ENCODE peak calls at places on chromosomes 13 and 19, in four cellular contexts. V is OCI-LY7; Z is CD8-positive, alpha-beta T cell; M is Karpas-422. N is an unnamed sample.

GRCh38 chr13:34942732-34943674 is 933 bp downstream of the NBEA start:
- DNase-seq in V (peak; percentile 28), Z (no peak), M (no peak), N (peak; percentile 7)

GRCh38 chr13:43159007-43159406 is 135.6 kb downstream of the DNAJC15 start:
- DNase-seq in V (no peak), Z (no peak), M (no peak), N (no peak)

GRCh38 chr13:24293761-24294160 is 15.6 kb upstream of the C1QTNF9 start:
- DNase-seq in V (no peak), Z (no peak), M (no peak), N (no peak)

GRCh38 chr13:53015044-53015443 is 13.6 kb upstream of the OLFM4 start:
- DNase-seq in V (no peak), Z (no peak), M (no peak), N (no peak)

GRCh38 chr13:40235160-40235796 is 431.2 kb downstream of the FOXO1 start:
- DNase-seq in V (no peak), Z (no peak), M (no peak), N (no peak)

GRCh38 chr13:48400820-48401219 is 12.1 kb downstream of the LPAR6 start:
- DNase-seq in V (peak; percentile 14), Z (no peak), M (no peak), N (no peak)

GRCh38 chr19:45509692-45510015 is 2.4 kb downstream of the VASP start:
- DNase-seq in V (no peak), Z (no peak), M (no peak), N (no peak)

GRCh38 chr19:17450264-17451075 is 2.0 kb upstream of the TMEM221 start:
- DNase-seq in V (no peak), Z (no peak), M (no peak), N (no peak)

GRCh38 chr13:77343841-77344240 is 16.9 kb upstream of the MYCBP2 start:
- DNase-seq in V (no peak), Z (no peak), M (no peak), N (no peak)

GRCh38 chr13:111845621-111846351 is 221.2 kb upstream of the SOX1 start:
- DNase-seq in V (no peak), Z (no peak), M (no peak), N (no peak)

GRCh38 chr13:113584870-113585671 is 518 bp downstream of the TFDP1 start:
- DNase-seq in V (peak; percentile 36), Z (no peak), M (peak; percentile 67), N (peak; percentile 6)

GRCh38 chr19:17486545-17486944 is 16.2 kb downstream of the SLC27A1 start:
- DNase-seq in V (no peak), Z (no peak), M (peak; percentile 23), N (no peak)

GRCh38 chr19:46404884-46405658 is 8.3 kb downstream of the CCDC8 start:
- DNase-seq in V (peak; percentile 80), Z (no peak), M (no peak), N (no peak)

GRCh38 chr13:106858910-106859309 is 291.0 kb upstream of the ARGLU1 start:
- DNase-seq in V (no peak), Z (no peak), M (no peak), N (no peak)

GRCh38 chr19:23440207-23440606 is 44.9 kb upstream of the ZNF91 start:
- DNase-seq in V (peak; percentile 24), Z (no peak), M (peak; percentile 43), N (no peak)

GRCh38 chr19:14138576-14139265 is 2.3 kb upstream of the ASF1B start:
- DNase-seq in V (no peak), Z (no peak), M (no peak), N (no peak)

GRCh38 chr19:32206065-32206464 is 139.3 kb upstream of the ZNF507 start:
- DNase-seq in V (no peak), Z (no peak), M (no peak), N (no peak)

GRCh38 chr19:45761714-45762113 is 7.3 kb downstream of the SIX5 start:
- DNase-seq in V (no peak), Z (no peak), M (no peak), N (no peak)

GRCh38 chr13:105485061-105485460 is 1050.4 kb downstream of the EFNB2 start:
- DNase-seq in V (no peak), Z (no peak), M (no peak), N (no peak)

GRCh38 chr19:18798384-18799352 is 7.6 kb upstream of the COMP start:
- DNase-seq in V (no peak), Z (no peak), M (no peak), N (no peak)

GRCh38 chr19:48510421-48511268 is 990 bp downstream of the LMTK3 start:
- DNase-seq in V (peak; percentile 76), Z (peak; percentile 69), M (peak; percentile 76), N (peak; percentile 77)

GRCh38 chr19:19539738-19540703 is 2.0 kb downstream of the CILP2 start:
- DNase-seq in V (peak; percentile 54), Z (peak; percentile 41), M (no peak), N (peak; percentile 70)

GRCh38 chr19:20151617-20152145 is 15.3 kb upstream of the ZNF486 start:
- DNase-seq in V (no peak), Z (no peak), M (no peak), N (no peak)

GRCh38 chr19:17530586-17530985 is 19.1 kb downstream of the PGLS start:
- DNase-seq in V (no peak), Z (no peak), M (no peak), N (no peak)

GRCh38 chr13:78241278-78241919 is 322.8 kb upstream of the EDNRB start:
- DNase-seq in V (peak; percentile 41), Z (no peak), M (peak; percentile 71), N (no peak)

GRCh38 chr13:61728468-61728867 is 312.8 kb upstream of the PCDH20 start:
- DNase-seq in V (no peak), Z (no peak), M (no peak), N (no peak)

GRCh38 chr13:110132178-110132975 is 174.6 kb downstream of the COL4A1 start:
- DNase-seq in V (no peak), Z (no peak), M (no peak), N (no peak)

GRCh38 chr19:41606215-41606837 is 20.5 kb downstream of the CEACAM4 start:
- DNase-seq in V (no peak), Z (no peak), M (no peak), N (no peak)

GRCh38 chr19:17873661-17874422 is 2.1 kb downstream of the SLC5A5 start:
- DNase-seq in V (peak; percentile 78), Z (peak; percentile 53), M (peak; percentile 89), N (peak; percentile 75)

GRCh38 chr13:41488124-41488523 is 30.8 kb downstream of the RGCC start:
- DNase-seq in V (no peak), Z (no peak), M (no peak), N (no peak)

GRCh38 chr19:4108767-4109625 is 14.9 kb downstream of the MAP2K2 start:
- DNase-seq in V (no peak), Z (peak; percentile 69), M (no peak), N (peak; percentile 82)

GRCh38 chr13:39786091-39786490 is 130.6 kb downstream of the COG6 start:
- DNase-seq in V (no peak), Z (no peak), M (no peak), N (no peak)

GRCh38 chr13:100530645-100531044 is 57.9 kb downstream of the GGACT start:
- DNase-seq in V (no peak), Z (no peak), M (no peak), N (no peak)

GRCh38 chr19:12797141-12797587 is 4.4 kb downstream of the PRDX2 start:
- DNase-seq in V (no peak), Z (no peak), M (peak; percentile 58), N (no peak)

GRCh38 chr13:104357672-104358314 is 1291.6 kb upstream of the SLC10A2 start:
- DNase-seq in V (no peak), Z (no peak), M (no peak), N (no peak)

GRCh38 chr19:35270381-35270811 is 1.6 kb downstream of the USF2 start:
- DNase-seq in V (no peak), Z (no peak), M (no peak), N (no peak)

GRCh38 chr19:35272122-35272715 is 3.5 kb downstream of the USF2 start:
- DNase-seq in V (no peak), Z (no peak), M (no peak), N (no peak)

GRCh38 chr19:35272954-35273649 is 4.3 kb downstream of the USF2 start:
- DNase-seq in V (no peak), Z (no peak), M (no peak), N (no peak)

GRCh38 chr19:35269425-35270117 is 809 bp downstream of the USF2 start:
- DNase-seq in V (peak; percentile 90), Z (peak; percentile 64), M (peak; percentile 89), N (peak; percentile 69)

DNA sequence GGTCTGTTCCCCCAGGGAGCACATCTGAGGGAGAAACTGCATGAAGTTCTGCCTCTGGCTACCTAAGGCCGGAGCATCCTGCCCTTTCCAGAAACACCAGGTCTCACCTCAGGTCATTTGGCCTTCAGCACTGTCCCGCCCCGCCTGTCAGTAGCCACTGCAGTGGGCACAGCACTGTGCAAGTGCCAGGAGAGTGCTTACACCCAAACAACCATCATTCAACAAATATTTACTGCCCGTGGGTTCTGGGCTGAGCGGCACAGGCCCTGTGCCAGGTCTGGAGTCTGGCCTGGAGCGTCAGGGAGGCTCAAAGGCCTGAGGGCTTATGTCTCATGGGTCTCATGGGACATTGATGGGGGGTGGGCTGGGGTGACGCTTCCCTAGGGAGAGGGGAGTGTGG is 2.8 kb downstream of the USF2 start:
- DNase-seq in V (no peak), Z (no peak), M (no peak), N (no peak)
- H3K4me3 ChIP-seq in V (no peak overlapping the region), Z (no peak overlapping the region), M (no peak overlapping the region), N (no peak overlapping the region)

GRCh38 chr19:51371186-51371690 is 1.2 kb downstream of the NKG7 start:
- DNase-seq in V (no peak), Z (no peak), M (no peak), N (no peak)

GRCh38 chr19:51372021-51372648 is 319 bp downstream of the NKG7 start:
- DNase-seq in V (no peak), Z (no peak), M (no peak), N (no peak)

GRCh38 chr19:51372649-51373504 is at the start of gene NKG7:
- DNase-seq in V (peak; percentile 19), Z (peak; percentile 65), M (no peak), N (no peak)

GRCh38 chr19:51377422-51377821 is 5.0 kb upstream of the NKG7 start:
- DNase-seq in V (no peak), Z (no peak), M (no peak), N (no peak)

GRCh38 chr19:51375504-51376221 is 3.2 kb upstream of the NKG7 start:
- DNase-seq in V (no peak), Z (no peak), M (no peak), N (no peak)
- H3K4me1 ChIP-seq in V (peaks cover 12% of the 10 kb centered on the region), Z (peaks cover 55% of the 10 kb centered on the region), M (peaks cover 8% of the 10 kb centered on the region), N (peaks cover 52% of the 10 kb centered on the region)

GRCh38 chr19:35368378-35368777 is 2.5 kb upstream of the GPR42 start:
- DNase-seq in V (no peak), Z (no peak), M (no peak), N (no peak)
- H3K27ac ChIP-seq in V (no peak overlapping the region), Z (no peak overlapping the region), M (no peak overlapping the region), N (no peak overlapping the region)

GRCh38 chr19:6865849-6866248 is 21.5 kb upstream of the ADGRE1 start:
- DNase-seq in V (no peak), Z (no peak), M (no peak), N (no peak)
- H3K4me3 ChIP-seq in V (no peak overlapping the region), Z (no peak overlapping the region), M (no peak overlapping the region), N (no peak overlapping the region)

N was measured in naive thymus-derived CD4-positive, alpha-beta T cell.